ENCODE peak calls at places on chromosomes 4 and X, in nine cellular contexts. One of them, this sample, is unnamed.

GRCh38 chrX:150094375-150094774 is 156.1 kb upstream of the EOLA2 start:
- DNase-seq in esophagus squamous epithelium: no peak
- DNase-seq in ovary: no peak
- DNase-seq in right lobe of liver: no peak
- DNase-seq in K562: no peak
- DNase-seq in lower leg skin: peak
- DNase-seq in neural crest cell: no peak
- DNase-seq in right atrium auricular region: no peak
- DNase-seq in tibial artery: peak
- DNase-seq in this sample: no peak

GRCh38 chrX:118660085-118660484 is 67.3 kb upstream of the IL13RA1 start:
- DNase-seq in tibial artery: no peak
- DNase-seq in right lobe of liver: no peak
- DNase-seq in lower leg skin: no peak
- DNase-seq in K562: no peak
- DNase-seq in esophagus squamous epithelium: no peak
- DNase-seq in neural crest cell: no peak
- DNase-seq in right atrium auricular region: no peak
- DNase-seq in ovary: no peak
- DNase-seq in this sample: no peak

GRCh38 chr4:81631958-81632439 is 160.3 kb upstream of the RASGEF1B start:
- DNase-seq in right atrium auricular region: no peak
- DNase-seq in tibial artery: no peak
- DNase-seq in lower leg skin: peak
- DNase-seq in ovary: no peak
- DNase-seq in esophagus squamous epithelium: no peak
- DNase-seq in neural crest cell: no peak
- DNase-seq in K562: no peak
- DNase-seq in right lobe of liver: no peak
- DNase-seq in this sample: no peak

GRCh38 chr4:11543710-11544109 is 115.0 kb upstream of the HS3ST1 start:
- DNase-seq in ovary: no peak
- DNase-seq in tibial artery: no peak
- DNase-seq in K562: no peak
- DNase-seq in right atrium auricular region: no peak
- DNase-seq in lower leg skin: peak
- DNase-seq in right lobe of liver: no peak
- DNase-seq in esophagus squamous epithelium: no peak
- DNase-seq in neural crest cell: no peak
- DNase-seq in this sample: no peak

GRCh38 chr4:120319230-120319761 is 252.6 kb upstream of the MAD2L1 start:
- DNase-seq in right lobe of liver: no peak
- DNase-seq in neural crest cell: no peak
- DNase-seq in esophagus squamous epithelium: no peak
- DNase-seq in tibial artery: no peak
- DNase-seq in K562: no peak
- DNase-seq in ovary: no peak
- DNase-seq in right atrium auricular region: no peak
- DNase-seq in lower leg skin: no peak
- DNase-seq in this sample: no peak

GRCh38 chr4:169089004-169089403 is 78.9 kb upstream of the CBR4 start:
- DNase-seq in lower leg skin: no peak
- DNase-seq in tibial artery: no peak
- DNase-seq in right lobe of liver: no peak
- DNase-seq in right atrium auricular region: no peak
- DNase-seq in K562: no peak
- DNase-seq in esophagus squamous epithelium: no peak
- DNase-seq in ovary: no peak
- DNase-seq in neural crest cell: no peak
- DNase-seq in this sample: no peak

GRCh38 chr4:21678711-21679110 is 269.9 kb downstream of the KCNIP4 start:
- DNase-seq in ovary: no peak
- DNase-seq in right atrium auricular region: no peak
- DNase-seq in right lobe of liver: no peak
- DNase-seq in lower leg skin: no peak
- DNase-seq in K562: no peak
- DNase-seq in esophagus squamous epithelium: no peak
- DNase-seq in neural crest cell: no peak
- DNase-seq in tibial artery: no peak
- DNase-seq in this sample: no peak

GRCh38 chr4:105306158-105306781 is 159.6 kb downstream of the TET2 start:
- DNase-seq in K562: no peak
- DNase-seq in right lobe of liver: no peak
- DNase-seq in right atrium auricular region: no peak
- DNase-seq in lower leg skin: no peak
- DNase-seq in ovary: no peak
- DNase-seq in esophagus squamous epithelium: no peak
- DNase-seq in tibial artery: no peak
- DNase-seq in neural crest cell: no peak
- DNase-seq in this sample: no peak

GRCh38 chrX:115330498-115331138 is 41.1 kb downstream of the LUZP4 start:
- DNase-seq in neural crest cell: peak
- DNase-seq in right lobe of liver: peak
- DNase-seq in K562: peak
- DNase-seq in right atrium auricular region: no peak
- DNase-seq in esophagus squamous epithelium: no peak
- DNase-seq in tibial artery: no peak
- DNase-seq in ovary: peak
- DNase-seq in lower leg skin: no peak
- DNase-seq in this sample: no peak

GRCh38 chr4:169416997-169417396 is 146.2 kb upstream of the SH3RF1 start:
- DNase-seq in right atrium auricular region: no peak
- DNase-seq in lower leg skin: no peak
- DNase-seq in K562: no peak
- DNase-seq in right lobe of liver: no peak
- DNase-seq in ovary: no peak
- DNase-seq in neural crest cell: no peak
- DNase-seq in esophagus squamous epithelium: no peak
- DNase-seq in tibial artery: no peak
- DNase-seq in this sample: no peak

GRCh38 chrX:50081282-50081955 is 119.4 kb downstream of the AKAP4 start:
- DNase-seq in tibial artery: peak
- DNase-seq in neural crest cell: no peak
- DNase-seq in ovary: no peak
- DNase-seq in esophagus squamous epithelium: no peak
- DNase-seq in K562: no peak
- DNase-seq in right atrium auricular region: no peak
- DNase-seq in right lobe of liver: peak
- DNase-seq in lower leg skin: no peak
- DNase-seq in this sample: no peak

GRCh38 chr4:157052429-157053040 is 23.4 kb upstream of the GLRB start:
- DNase-seq in esophagus squamous epithelium: no peak
- DNase-seq in K562: no peak
- DNase-seq in ovary: no peak
- DNase-seq in right atrium auricular region: no peak
- DNase-seq in tibial artery: no peak
- DNase-seq in right lobe of liver: no peak
- DNase-seq in lower leg skin: no peak
- DNase-seq in neural crest cell: no peak
- DNase-seq in this sample: no peak

GRCh38 chrX:6228720-6229119 is at the start of gene NLGN4X:
- DNase-seq in K562: no peak
- DNase-seq in neural crest cell: peak
- DNase-seq in tibial artery: no peak
- DNase-seq in right lobe of liver: no peak
- DNase-seq in right atrium auricular region: no peak
- DNase-seq in lower leg skin: no peak
- DNase-seq in ovary: no peak
- DNase-seq in esophagus squamous epithelium: no peak
- DNase-seq in this sample: no peak

GRCh38 chr4:66691101-66691500 is 854.2 kb downstream of the CENPC start:
- DNase-seq in neural crest cell: no peak
- DNase-seq in ovary: no peak
- DNase-seq in right lobe of liver: no peak
- DNase-seq in tibial artery: no peak
- DNase-seq in esophagus squamous epithelium: no peak
- DNase-seq in lower leg skin: no peak
- DNase-seq in K562: no peak
- DNase-seq in right atrium auricular region: no peak
- DNase-seq in this sample: no peak

GRCh38 chr4:57308301-57308700 is 198.1 kb upstream of the IGFBP7 start:
- DNase-seq in tibial artery: no peak
- DNase-seq in neural crest cell: no peak
- DNase-seq in K562: no peak
- DNase-seq in ovary: no peak
- DNase-seq in lower leg skin: no peak
- DNase-seq in esophagus squamous epithelium: no peak
- DNase-seq in right atrium auricular region: no peak
- DNase-seq in right lobe of liver: no peak
- DNase-seq in this sample: no peak

GRCh38 chr4:23333556-23333945 is 556.3 kb downstream of the PPARGC1A start:
- DNase-seq in tibial artery: no peak
- DNase-seq in right lobe of liver: no peak
- DNase-seq in neural crest cell: no peak
- DNase-seq in lower leg skin: no peak
- DNase-seq in K562: no peak
- DNase-seq in right atrium auricular region: no peak
- DNase-seq in ovary: no peak
- DNase-seq in esophagus squamous epithelium: no peak
- DNase-seq in this sample: no peak

GRCh38 chr4:1874207-1874606 is 3.0 kb downstream of the NSD2 start:
- DNase-seq in K562: no peak
- DNase-seq in ovary: no peak
- DNase-seq in neural crest cell: no peak
- DNase-seq in right lobe of liver: no peak
- DNase-seq in esophagus squamous epithelium: no peak
- DNase-seq in right atrium auricular region: no peak
- DNase-seq in tibial artery: no peak
- DNase-seq in lower leg skin: no peak
- DNase-seq in this sample: no peak
- TF ChIP-seq CTCF in K562: no peak
- TF ChIP-seq CTCF in ovary: no peak
- TF ChIP-seq CTCF in neural crest cell: no peak
- TF ChIP-seq CTCF in right lobe of liver: no peak
- TF ChIP-seq CTCF in esophagus squamous epithelium: no peak
- TF ChIP-seq CTCF in right atrium auricular region: no peak
- TF ChIP-seq CTCF in tibial artery: no peak
- TF ChIP-seq CTCF in lower leg skin: no peak
- TF ChIP-seq CTCF in this sample: no peak

GRCh38 chrX:41009816-41010187 is 75.4 kb upstream of the USP9X start:
- DNase-seq in tibial artery: no peak
- DNase-seq in lower leg skin: no peak
- DNase-seq in right atrium auricular region: no peak
- DNase-seq in right lobe of liver: no peak
- DNase-seq in neural crest cell: no peak
- DNase-seq in K562: no peak
- DNase-seq in ovary: no peak
- DNase-seq in esophagus squamous epithelium: no peak
- DNase-seq in this sample: no peak

GRCh38 chrX:41005445-41005992 is 79.7 kb upstream of the USP9X start:
- DNase-seq in K562: no peak
- DNase-seq in right atrium auricular region: no peak
- DNase-seq in neural crest cell: no peak
- DNase-seq in tibial artery: peak
- DNase-seq in ovary: no peak
- DNase-seq in right lobe of liver: no peak
- DNase-seq in esophagus squamous epithelium: no peak
- DNase-seq in lower leg skin: no peak
- DNase-seq in this sample: no peak

GRCh38 chrX:41014776-41015175 is 70.5 kb upstream of the USP9X start:
- DNase-seq in right atrium auricular region: no peak
- DNase-seq in tibial artery: no peak
- DNase-seq in neural crest cell: no peak
- DNase-seq in esophagus squamous epithelium: no peak
- DNase-seq in right lobe of liver: no peak
- DNase-seq in lower leg skin: no peak
- DNase-seq in K562: no peak
- DNase-seq in ovary: no peak
- DNase-seq in this sample: no peak

DNA sequence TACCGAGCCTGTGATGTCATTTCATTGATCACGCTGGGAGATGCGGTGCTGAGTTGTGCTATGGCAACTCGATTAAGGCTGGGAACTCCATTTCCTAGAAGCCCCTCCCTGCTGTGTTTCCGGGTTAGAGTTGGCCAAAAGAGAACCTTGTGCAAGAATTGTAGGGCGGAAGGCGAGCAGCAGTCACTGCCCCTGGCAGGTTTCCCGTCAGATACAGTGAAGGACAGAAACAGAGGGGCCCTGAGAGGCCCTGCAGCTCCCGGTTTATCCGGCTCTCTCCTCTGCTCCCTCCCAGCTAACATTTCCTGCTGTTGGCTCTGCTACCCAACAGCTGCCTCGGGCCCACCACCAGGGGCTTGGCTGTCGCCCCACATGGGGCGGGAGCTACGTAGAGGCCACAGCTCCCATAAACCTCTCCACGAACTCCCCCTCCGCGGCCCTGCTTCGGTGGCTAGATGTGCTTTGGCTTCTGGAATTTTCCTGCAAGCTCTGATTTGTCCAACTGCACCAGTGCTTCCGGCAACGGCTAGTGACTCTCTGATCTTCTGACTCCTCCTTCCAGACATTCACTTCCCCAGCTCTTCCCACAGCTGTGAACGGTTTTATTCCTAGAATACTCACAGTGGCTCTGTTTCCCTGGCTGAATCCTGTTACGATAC is 74.9 kb upstream of the USP9X start:
- DNase-seq in right lobe of liver: peak
- DNase-seq in esophagus squamous epithelium: peak
- DNase-seq in tibial artery: peak
- DNase-seq in lower leg skin: peak
- DNase-seq in right atrium auricular region: peak
- DNase-seq in K562: peak
- DNase-seq in neural crest cell: no peak
- DNase-seq in ovary: peak
- DNase-seq in this sample: peak
- TF ChIP-seq CTCF in right lobe of liver: no peak
- TF ChIP-seq CTCF in esophagus squamous epithelium: peak
- TF ChIP-seq CTCF in tibial artery: peak
- TF ChIP-seq CTCF in lower leg skin: no peak
- TF ChIP-seq CTCF in right atrium auricular region: no peak
- TF ChIP-seq CTCF in K562: peak
- TF ChIP-seq CTCF in neural crest cell: peak
- TF ChIP-seq CTCF in ovary: no peak
- TF ChIP-seq CTCF in this sample: peak

GRCh38 chrX:56219702-56220101 is 12.5 kb upstream of the KLF8 start:
- DNase-seq in tibial artery: no peak
- DNase-seq in right lobe of liver: no peak
- DNase-seq in ovary: no peak
- DNase-seq in right atrium auricular region: no peak
- DNase-seq in neural crest cell: no peak
- DNase-seq in esophagus squamous epithelium: no peak
- DNase-seq in K562: no peak
- DNase-seq in lower leg skin: no peak
- DNase-seq in this sample: no peak
- TF ChIP-seq CTCF in tibial artery: peak
- TF ChIP-seq CTCF in right lobe of liver: peak
- TF ChIP-seq CTCF in ovary: no peak
- TF ChIP-seq CTCF in right atrium auricular region: no peak
- TF ChIP-seq CTCF in neural crest cell: peak
- TF ChIP-seq CTCF in esophagus squamous epithelium: peak
- TF ChIP-seq CTCF in K562: no peak
- TF ChIP-seq CTCF in lower leg skin: no peak
- TF ChIP-seq CTCF in this sample: no peak

DNA sequence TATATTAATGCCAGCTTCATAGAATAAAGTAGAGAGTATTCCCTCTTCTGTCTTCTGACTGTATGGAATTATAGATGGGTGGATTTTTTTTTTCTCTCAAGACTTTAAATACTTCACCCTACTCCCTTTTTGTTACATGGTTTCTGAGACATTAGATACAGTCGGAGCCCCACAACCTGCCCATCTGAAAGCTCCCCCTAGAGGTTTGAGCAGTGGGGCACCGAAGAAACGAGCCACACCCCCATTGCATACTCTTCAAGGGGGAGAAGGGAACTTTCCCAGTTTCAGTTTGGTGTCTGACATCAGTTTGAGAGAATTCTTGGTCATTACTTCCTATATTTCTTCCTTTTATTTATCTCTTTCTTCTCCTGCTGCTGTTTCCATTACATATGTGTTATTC is 437.6 kb upstream of the AGA start:
- DNase-seq in K562: no peak
- DNase-seq in right atrium auricular region: no peak
- DNase-seq in esophagus squamous epithelium: no peak
- DNase-seq in neural crest cell: no peak
- DNase-seq in tibial artery: no peak
- DNase-seq in ovary: no peak
- DNase-seq in lower leg skin: no peak
- DNase-seq in right lobe of liver: no peak
- DNase-seq in this sample: no peak
- TF ChIP-seq CTCF in K562: no peak
- TF ChIP-seq CTCF in right atrium auricular region: no peak
- TF ChIP-seq CTCF in esophagus squamous epithelium: no peak
- TF ChIP-seq CTCF in neural crest cell: no peak
- TF ChIP-seq CTCF in tibial artery: no peak
- TF ChIP-seq CTCF in ovary: no peak
- TF ChIP-seq CTCF in lower leg skin: no peak
- TF ChIP-seq CTCF in right lobe of liver: no peak
- TF ChIP-seq CTCF in this sample: peak